ENCODE peak calls at places on chromosomes 13 and 19, in eight cellular contexts. One of them, this sample, is unnamed.

GRCh38 chr13:49733181-49733951 is 42.1 kb upstream of the EBPL start:
- ATAC-seq in HCT116: no peak
- ATAC-seq in GM23338: no peak
- ATAC-seq in HepG2: peak; percentile 70
- ATAC-seq in upper lobe of left lung: peak; percentile 91
- ATAC-seq in K562: no peak
- ATAC-seq in GM12878: no peak
- ATAC-seq in Panc1: no peak
- ATAC-seq in this sample: no peak

GRCh38 chr13:84706004-84706710 is 823.9 kb upstream of the SLITRK1 start:
- ATAC-seq in HCT116: no peak
- ATAC-seq in GM23338: no peak
- ATAC-seq in HepG2: no peak
- ATAC-seq in upper lobe of left lung: no peak
- ATAC-seq in K562: no peak
- ATAC-seq in GM12878: no peak
- ATAC-seq in Panc1: no peak
- ATAC-seq in this sample: no peak

GRCh38 chr19:46904114-46905060 is 43.6 kb downstream of the ARHGAP35 start:
- ATAC-seq in HCT116: no peak
- ATAC-seq in GM23338: peak; percentile 46
- ATAC-seq in HepG2: no peak
- ATAC-seq in upper lobe of left lung: peak; percentile 50
- ATAC-seq in K562: peak; percentile 53
- ATAC-seq in GM12878: no peak
- ATAC-seq in Panc1: peak; percentile 46
- ATAC-seq in this sample: no peak

GRCh38 chr13:43564941-43565340 is 221.8 kb downstream of the ENOX1 start:
- ATAC-seq in HCT116: no peak
- ATAC-seq in GM23338: no peak
- ATAC-seq in HepG2: no peak
- ATAC-seq in upper lobe of left lung: no peak
- ATAC-seq in K562: no peak
- ATAC-seq in GM12878: peak; percentile 27
- ATAC-seq in Panc1: no peak
- ATAC-seq in this sample: no peak

GRCh38 chr13:40313269-40314200 is 352.9 kb downstream of the FOXO1 start:
- ATAC-seq in HCT116: no peak
- ATAC-seq in GM23338: no peak
- ATAC-seq in HepG2: peak; percentile 90
- ATAC-seq in upper lobe of left lung: no peak
- ATAC-seq in K562: no peak
- ATAC-seq in GM12878: no peak
- ATAC-seq in Panc1: no peak
- ATAC-seq in this sample: peak; percentile 53

GRCh38 chr13:24214528-24214927 is 54.0 kb downstream of the SPATA13 start:
- ATAC-seq in HCT116: no peak
- ATAC-seq in GM23338: no peak
- ATAC-seq in HepG2: no peak
- ATAC-seq in upper lobe of left lung: no peak
- ATAC-seq in K562: no peak
- ATAC-seq in GM12878: peak; percentile 58
- ATAC-seq in Panc1: no peak
- ATAC-seq in this sample: no peak

GRCh38 chr13:106612688-106613087 is 44.8 kb upstream of the ARGLU1 start:
- ATAC-seq in HCT116: no peak
- ATAC-seq in GM23338: no peak
- ATAC-seq in HepG2: no peak
- ATAC-seq in upper lobe of left lung: no peak
- ATAC-seq in K562: no peak
- ATAC-seq in GM12878: no peak
- ATAC-seq in Panc1: no peak
- ATAC-seq in this sample: peak; percentile 66

GRCh38 chr19:17779281-17779930 is 15.5 kb upstream of the B3GNT3 start:
- ATAC-seq in HCT116: peak; percentile 48
- ATAC-seq in GM23338: peak; percentile 13
- ATAC-seq in HepG2: no peak
- ATAC-seq in upper lobe of left lung: no peak
- ATAC-seq in K562: peak; percentile 10
- ATAC-seq in GM12878: no peak
- ATAC-seq in Panc1: peak; percentile 28
- ATAC-seq in this sample: no peak

GRCh38 chr19:47419037-47419783 is at the start of gene MEIS3:
- ATAC-seq in HCT116: peak; percentile 52
- ATAC-seq in GM23338: peak; percentile 7
- ATAC-seq in HepG2: no peak
- ATAC-seq in upper lobe of left lung: no peak
- ATAC-seq in K562: peak; percentile 20
- ATAC-seq in GM12878: no peak
- ATAC-seq in Panc1: peak; percentile 28
- ATAC-seq in this sample: peak; percentile 54

GRCh38 chr13:47426126-47426849 is 529.4 kb upstream of the HTR2A start:
- ATAC-seq in HCT116: no peak
- ATAC-seq in GM23338: no peak
- ATAC-seq in HepG2: no peak
- ATAC-seq in upper lobe of left lung: no peak
- ATAC-seq in K562: no peak
- ATAC-seq in GM12878: no peak
- ATAC-seq in Panc1: no peak
- ATAC-seq in this sample: peak; percentile 79

GRCh38 chr13:42876270-42876714 is 94.9 kb downstream of the FAM216B start:
- ATAC-seq in HCT116: no peak
- ATAC-seq in GM23338: peak; percentile 56
- ATAC-seq in HepG2: no peak
- ATAC-seq in upper lobe of left lung: no peak
- ATAC-seq in K562: no peak
- ATAC-seq in GM12878: peak; percentile 98
- ATAC-seq in Panc1: no peak
- ATAC-seq in this sample: no peak

GRCh38 chr19:14405758-14406644 is 13.1 kb downstream of the DDX39A start:
- ATAC-seq in HCT116: peak; percentile 86
- ATAC-seq in GM23338: peak; percentile 91
- ATAC-seq in HepG2: peak; percentile 82
- ATAC-seq in upper lobe of left lung: peak; percentile 88
- ATAC-seq in K562: peak; percentile 93
- ATAC-seq in GM12878: peak; percentile 86
- ATAC-seq in Panc1: peak; percentile 70
- ATAC-seq in this sample: peak; percentile 88

GRCh38 chr19:19619121-19619848 is 798 bp upstream of the PBX4 start:
- ATAC-seq in HCT116: no peak
- ATAC-seq in GM23338: peak; percentile 6
- ATAC-seq in HepG2: no peak
- ATAC-seq in upper lobe of left lung: no peak
- ATAC-seq in K562: no peak
- ATAC-seq in GM12878: no peak
- ATAC-seq in Panc1: no peak
- ATAC-seq in this sample: no peak

GRCh38 chr13:79401259-79402071 is 4.6 kb downstream of the RBM26 start:
- ATAC-seq in HCT116: no peak
- ATAC-seq in GM23338: no peak
- ATAC-seq in HepG2: no peak
- ATAC-seq in upper lobe of left lung: no peak
- ATAC-seq in K562: peak; percentile 19
- ATAC-seq in GM12878: peak; percentile 64
- ATAC-seq in Panc1: no peak
- ATAC-seq in this sample: no peak

GRCh38 chr19:18205180-18205915 is 1.5 kb upstream of the RAB3A start:
- ATAC-seq in HCT116: no peak
- ATAC-seq in GM23338: peak; percentile 4
- ATAC-seq in HepG2: peak; percentile 8
- ATAC-seq in upper lobe of left lung: peak; percentile 30
- ATAC-seq in K562: peak; percentile 56
- ATAC-seq in GM12878: peak; percentile 23
- ATAC-seq in Panc1: no peak
- ATAC-seq in this sample: peak; percentile 25

GRCh38 chr19:4871711-4872110 is 4.2 kb upstream of the PLIN3 start:
- ATAC-seq in HCT116: no peak
- ATAC-seq in GM23338: no peak
- ATAC-seq in HepG2: no peak
- ATAC-seq in upper lobe of left lung: no peak
- ATAC-seq in K562: no peak
- ATAC-seq in GM12878: no peak
- ATAC-seq in Panc1: no peak
- ATAC-seq in this sample: no peak

GRCh38 chr19:4868286-4868834 is 893 bp upstream of the PLIN3 start:
- ATAC-seq in HCT116: no peak
- ATAC-seq in GM23338: no peak
- ATAC-seq in HepG2: no peak
- ATAC-seq in upper lobe of left lung: no peak
- ATAC-seq in K562: no peak
- ATAC-seq in GM12878: no peak
- ATAC-seq in Panc1: no peak
- ATAC-seq in this sample: no peak

GRCh38 chr19:4870025-4870700 is 2.7 kb upstream of the PLIN3 start:
- ATAC-seq in HCT116: peak; percentile 69
- ATAC-seq in GM23338: no peak
- ATAC-seq in HepG2: peak; percentile 81
- ATAC-seq in upper lobe of left lung: peak; percentile 8
- ATAC-seq in K562: peak; percentile 85
- ATAC-seq in GM12878: peak; percentile 23
- ATAC-seq in Panc1: peak; percentile 86
- ATAC-seq in this sample: no peak

GRCh38 chr19:4866595-4867424 is 657 bp downstream of the PLIN3 start:
- ATAC-seq in HCT116: peak; percentile 17
- ATAC-seq in GM23338: peak; percentile 69
- ATAC-seq in HepG2: peak; percentile 32
- ATAC-seq in upper lobe of left lung: peak; percentile 54
- ATAC-seq in K562: peak; percentile 39
- ATAC-seq in GM12878: peak; percentile 43
- ATAC-seq in Panc1: no peak
- ATAC-seq in this sample: peak; percentile 9

GRCh38 chr19:4867534-4868285 is at the start of gene PLIN3:
- ATAC-seq in HCT116: peak; percentile 72
- ATAC-seq in GM23338: peak; percentile 85
- ATAC-seq in HepG2: peak; percentile 79
- ATAC-seq in upper lobe of left lung: peak; percentile 99
- ATAC-seq in K562: peak; percentile 92
- ATAC-seq in GM12878: peak; percentile 86
- ATAC-seq in Panc1: peak; percentile 88
- ATAC-seq in this sample: peak; percentile 94
- TF ChIP-seq POLR2AphosphoS5 in HCT116: peak; percentile 89
- TF ChIP-seq POLR2AphosphoS5 in GM23338: peak; percentile 49
- TF ChIP-seq POLR2AphosphoS5 in HepG2: peak; percentile 66
- TF ChIP-seq POLR2AphosphoS5 in upper lobe of left lung: peak; percentile 63
- TF ChIP-seq POLR2AphosphoS5 in K562: peak; percentile 60
- TF ChIP-seq POLR2AphosphoS5 in GM12878: peak; percentile 46
- TF ChIP-seq POLR2AphosphoS5 in Panc1: peak; percentile 54
- TF ChIP-seq POLR2AphosphoS5 in this sample: peak; percentile 66

GRCh38 chr19:29266001-29266400 is 53.0 kb upstream of the UQCRFS1 start:
- ATAC-seq in HCT116: no peak
- ATAC-seq in GM23338: no peak
- ATAC-seq in HepG2: no peak
- ATAC-seq in upper lobe of left lung: no peak
- ATAC-seq in K562: no peak
- ATAC-seq in GM12878: no peak
- ATAC-seq in Panc1: no peak
- ATAC-seq in this sample: no peak
- TF ChIP-seq CTCF in HCT116: no peak
- TF ChIP-seq CTCF in GM23338: no peak
- TF ChIP-seq CTCF in HepG2: no peak
- TF ChIP-seq CTCF in upper lobe of left lung: no peak
- TF ChIP-seq CTCF in K562: no peak
- TF ChIP-seq CTCF in GM12878: no peak
- TF ChIP-seq CTCF in Panc1: no peak
- TF ChIP-seq CTCF in this sample: no peak

GRCh38 chr19:35144259-35144599 is 1.2 kb downstream of the FXYD7 start:
- ATAC-seq in HCT116: no peak
- ATAC-seq in GM23338: no peak
- ATAC-seq in HepG2: no peak
- ATAC-seq in upper lobe of left lung: no peak
- ATAC-seq in K562: no peak
- ATAC-seq in GM12878: no peak
- ATAC-seq in Panc1: no peak
- ATAC-seq in this sample: no peak
- TF ChIP-seq POLR2AphosphoS5 in HCT116: no peak
- TF ChIP-seq POLR2AphosphoS5 in GM23338: no peak
- TF ChIP-seq POLR2AphosphoS5 in HepG2: no peak
- TF ChIP-seq POLR2AphosphoS5 in upper lobe of left lung: no peak
- TF ChIP-seq POLR2AphosphoS5 in K562: no peak
- TF ChIP-seq POLR2AphosphoS5 in GM12878: no peak
- TF ChIP-seq POLR2AphosphoS5 in Panc1: no peak
- TF ChIP-seq POLR2AphosphoS5 in this sample: no peak

DNA sequence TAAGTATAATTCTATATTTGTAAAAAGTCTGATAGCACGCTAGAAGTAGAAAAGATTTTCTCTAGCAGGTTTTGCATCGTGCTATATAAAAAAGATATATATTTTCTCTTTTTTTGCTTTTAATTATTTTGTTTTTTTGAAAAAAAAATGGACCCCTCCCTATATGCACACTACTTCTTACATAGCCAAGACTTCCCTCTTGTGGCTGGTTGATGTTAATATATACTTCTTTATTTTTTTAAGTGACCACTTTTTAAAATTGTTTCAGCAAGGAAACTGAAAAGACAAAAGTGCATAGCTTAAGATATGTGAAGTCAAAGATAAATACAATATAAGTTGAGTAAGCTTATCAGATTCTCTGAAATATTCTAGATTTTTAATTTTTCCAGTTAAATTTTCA is 1202.8 kb downstream of the DIAPH3 start:
- ATAC-seq in HCT116: no peak
- ATAC-seq in GM23338: no peak
- ATAC-seq in HepG2: no peak
- ATAC-seq in upper lobe of left lung: no peak
- ATAC-seq in K562: no peak
- ATAC-seq in GM12878: peak; percentile 52
- ATAC-seq in Panc1: no peak
- ATAC-seq in this sample: no peak
- TF ChIP-seq CTCF in HCT116: no peak
- TF ChIP-seq CTCF in GM23338: peak; percentile 64
- TF ChIP-seq CTCF in HepG2: no peak
- TF ChIP-seq CTCF in upper lobe of left lung: no peak
- TF ChIP-seq CTCF in K562: no peak
- TF ChIP-seq CTCF in GM12878: no peak
- TF ChIP-seq CTCF in Panc1: no peak
- TF ChIP-seq CTCF in this sample: no peak

DNA sequence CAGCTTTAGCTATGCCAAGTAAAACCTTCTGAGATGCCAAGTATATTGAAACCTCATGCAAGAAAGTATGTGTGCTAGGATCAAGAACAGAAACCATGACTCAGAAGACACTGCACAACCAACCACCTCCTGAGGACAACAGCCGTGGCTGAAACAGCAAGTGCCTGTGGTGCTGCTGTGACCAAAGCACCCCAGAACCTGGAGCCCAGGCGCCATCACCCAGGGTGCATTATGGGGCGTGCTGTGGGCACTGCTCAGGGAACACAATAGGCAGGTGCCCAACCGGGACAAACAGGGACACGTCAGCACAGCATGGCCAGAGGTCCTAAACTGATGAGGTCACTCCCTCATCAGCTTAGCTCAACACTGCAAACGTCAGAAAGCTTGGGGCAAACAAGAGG is 101.3 kb upstream of the SLC15A1 start:
- ATAC-seq in HCT116: no peak
- ATAC-seq in GM23338: no peak
- ATAC-seq in HepG2: no peak
- ATAC-seq in upper lobe of left lung: no peak
- ATAC-seq in K562: no peak
- ATAC-seq in GM12878: peak; percentile 100
- ATAC-seq in Panc1: no peak
- ATAC-seq in this sample: peak; percentile 66
- TF ChIP-seq POLR2AphosphoS5 in HCT116: no peak
- TF ChIP-seq POLR2AphosphoS5 in GM23338: no peak
- TF ChIP-seq POLR2AphosphoS5 in HepG2: no peak
- TF ChIP-seq POLR2AphosphoS5 in upper lobe of left lung: no peak
- TF ChIP-seq POLR2AphosphoS5 in K562: no peak
- TF ChIP-seq POLR2AphosphoS5 in GM12878: no peak
- TF ChIP-seq POLR2AphosphoS5 in Panc1: no peak
- TF ChIP-seq POLR2AphosphoS5 in this sample: no peak

GRCh38 chr13:70668983-70669382 is 560.7 kb upstream of the KLHL1 start:
- ATAC-seq in HCT116: no peak
- ATAC-seq in GM23338: no peak
- ATAC-seq in HepG2: peak; percentile 64
- ATAC-seq in upper lobe of left lung: no peak
- ATAC-seq in K562: no peak
- ATAC-seq in GM12878: no peak
- ATAC-seq in Panc1: no peak
- ATAC-seq in this sample: no peak
- TF ChIP-seq CTCF in HCT116: no peak
- TF ChIP-seq CTCF in GM23338: no peak
- TF ChIP-seq CTCF in HepG2: no peak
- TF ChIP-seq CTCF in upper lobe of left lung: no peak
- TF ChIP-seq CTCF in K562: no peak
- TF ChIP-seq CTCF in GM12878: no peak
- TF ChIP-seq CTCF in Panc1: no peak
- TF ChIP-seq CTCF in this sample: no peak

This sample was measured in gastroesophageal sphincter.